ENCODE peak calls at places on chromosome 1, in seven cellular contexts. T is CD4-positive, alpha-beta memory T cell; N is ACHN; Q is OCI-LY7; O is activated T-cell treated with anti-CD3 and anti-CD28 coated beads, Interleukin-2, amount 50 U/mL, for 1 hour; M is GM12891; V is DMS79. L is an unnamed sample.

GRCh38 chr1:217482356-217483102 is 148.4 kb downstream of the GPATCH2 start:
- DNase-seq in M (peak), T (no peak), N (peak), O (no peak), V (no peak), Q (no peak), L (peak)

GRCh38 chr1:220895412-220895946 is 16.2 kb downstream of the HLX start:
- DNase-seq in Q (no peak), O (no peak), N (no peak), T (no peak), V (no peak), M (no peak), L (no peak)

GRCh38 chr1:87684786-87685185 is 356.1 kb downstream of the LMO4 start:
- DNase-seq in T (no peak), Q (no peak), N (no peak), M (no peak), O (no peak), V (no peak), L (peak)

GRCh38 chr1:143653403-143653802 is 318.4 kb downstream of the FAM72C start:
- DNase-seq in O (no peak), T (no peak), Q (no peak), N (no peak), V (no peak), M (no peak), L (no peak)

GRCh38 chr1:25148673-25149300 is 83.5 kb downstream of the SYF2 start:
- DNase-seq in N (peak), O (no peak), T (peak), V (no peak), M (no peak), Q (peak), L (peak)

GRCh38 chr1:1205769-1206375 is 520 bp downstream of the TNFRSF18 start:
- DNase-seq in T (no peak), O (peak), Q (no peak), N (no peak), M (no peak), V (no peak), L (no peak)

GRCh38 chr1:205983925-205984725 is 19.1 kb downstream of the RAB7B start:
- DNase-seq in N (peak), Q (peak), O (no peak), V (no peak), M (peak), T (no peak), L (peak)

GRCh38 chr1:77757066-77757584 is 2.5 kb downstream of the USP33 start:
- DNase-seq in T (no peak), M (no peak), N (no peak), O (no peak), V (no peak), Q (no peak), L (no peak)

GRCh38 chr1:91455334-91455733 is 45.3 kb upstream of the CDC7 start:
- DNase-seq in N (no peak), T (no peak), V (no peak), O (no peak), Q (no peak), M (no peak), L (no peak)

GRCh38 chr1:201250326-201251011 is 32.8 kb upstream of the PKP1 start:
- DNase-seq in V (peak), N (no peak), O (no peak), M (no peak), Q (no peak), T (no peak), L (no peak)

GRCh38 chr1:171484760-171485374 is 463 bp upstream of the PRRC2C start:
- DNase-seq in M (no peak), T (no peak), V (no peak), Q (no peak), O (no peak), N (no peak), L (no peak)